ENCODE peak calls at places on chromosomes 11 and 22, in nine cellular contexts. Z is HCT116; B is CD8-positive, alpha-beta memory T cell; U is PC-9; I is adrenal gland; V is right lobe of liver; X is brain microvascular endothelial cell; W is substantia nigra; N is cardiac muscle cell. M is an unnamed sample.

GRCh38 chr11:36724742-36725387 is 126.8 kb upstream of the RAG2 start:
- DNase-seq in Z (no peak), B (no peak), U (no peak), I (no peak), V (no peak), X (no peak), W (no peak), N (no peak), M (no peak)

GRCh38 chr22:43482310-43482625 is 70.5 kb downstream of the MPPED1 start:
- DNase-seq in Z (no peak), B (no peak), U (no peak), I (no peak), V (no peak), X (no peak), W (no peak), N (no peak), M (no peak)

GRCh38 chr22:17086750-17087149 is 1.9 kb downstream of the IL17RA start:
- DNase-seq in Z (no peak), B (peak), U (no peak), I (no peak), V (peak), X (no peak), W (no peak), N (no peak), M (no peak)

GRCh38 chr11:94544832-94545640 is 1.3 kb downstream of the FUT4 start:
- DNase-seq in Z (no peak), B (no peak), U (no peak), I (peak), V (peak), X (no peak), W (no peak), N (peak), M (peak)

GRCh38 chr22:50270302-50271010 is at the start of gene MAPK11:
- DNase-seq in Z (no peak), B (peak), U (peak), I (peak), V (peak), X (peak), W (no peak), N (peak), M (peak)

GRCh38 chr11:70551323-70552166 is 153.2 kb downstream of the CTTN start:
- DNase-seq in Z (no peak), B (no peak), U (no peak), I (no peak), V (no peak), X (no peak), W (no peak), N (peak), M (no peak)

GRCh38 chr11:2530131-2530854 is 85.5 kb downstream of the KCNQ1 start:
- DNase-seq in Z (no peak), B (no peak), U (no peak), I (peak), V (peak), X (no peak), W (no peak), N (no peak), M (peak)

GRCh38 chr11:61011239-61011870 is 39.9 kb downstream of the CD6 start:
- DNase-seq in Z (no peak), B (no peak), U (no peak), I (no peak), V (no peak), X (no peak), W (no peak), N (no peak), M (no peak)

GRCh38 chr22:41288245-41288946 is 2.4 kb upstream of the RANGAP1 start:
- DNase-seq in Z (peak), B (no peak), U (peak), I (no peak), V (peak), X (peak), W (no peak), N (peak), M (no peak)

GRCh38 chr11:107785401-107785800 is 73.2 kb downstream of the SLC35F2 start:
- DNase-seq in Z (no peak), B (no peak), U (no peak), I (no peak), V (no peak), X (peak), W (no peak), N (peak), M (no peak)

GRCh38 chr11:536841-537621 is at the start of gene LRRC56:
- DNase-seq in Z (peak), B (peak), U (peak), I (peak), V (peak), X (peak), W (no peak), N (peak), M (peak)

GRCh38 chr11:110027627-110028371 is 65.4 kb upstream of the ZC3H12C start:
- DNase-seq in Z (no peak), B (no peak), U (no peak), I (no peak), V (no peak), X (no peak), W (no peak), N (no peak), M (no peak)

GRCh38 chr11:11864803-11865202 is 23.0 kb downstream of the USP47 start:
- DNase-seq in Z (no peak), B (no peak), U (no peak), I (no peak), V (no peak), X (no peak), W (no peak), N (no peak), M (no peak)

GRCh38 chr11:2776351-2777061 is 76.7 kb upstream of the KCNQ1OT1 start:
- DNase-seq in Z (no peak), B (no peak), U (no peak), I (peak), V (peak), X (no peak), W (no peak), N (no peak), M (peak)

GRCh38 chr22:24996420-24996952 is 44.0 kb downstream of the KIAA1671 start:
- DNase-seq in Z (peak), B (no peak), U (peak), I (no peak), V (no peak), X (no peak), W (no peak), N (peak), M (no peak)

GRCh38 chr11:43735931-43736330 is 55.4 kb downstream of the HSD17B12 start:
- DNase-seq in Z (no peak), B (no peak), U (no peak), I (no peak), V (no peak), X (no peak), W (no peak), N (peak), M (no peak)

GRCh38 chr11:95711945-95712221 is 77.7 kb downstream of the FAM76B start:
- DNase-seq in Z (no peak), B (no peak), U (no peak), I (no peak), V (no peak), X (no peak), W (no peak), N (no peak), M (no peak)

GRCh38 chr11:78957481-78958245 is 383.0 kb upstream of the NARS2 start:
- DNase-seq in Z (no peak), B (no peak), U (no peak), I (no peak), V (no peak), X (no peak), W (no peak), N (no peak), M (no peak)

GRCh38 chr22:42773161-42773560 is 52.5 kb upstream of the A4GALT start:
- DNase-seq in Z (no peak), B (no peak), U (no peak), I (no peak), V (no peak), X (no peak), W (no peak), N (no peak), M (no peak)

GRCh38 chr11:128900468-128900867 is 9.3 kb downstream of the KCNJ5 start:
- DNase-seq in Z (no peak), B (no peak), U (no peak), I (no peak), V (peak), X (no peak), W (no peak), N (no peak), M (no peak)

GRCh38 chr11:127864861-127865260 is 722.5 kb downstream of the ETS1 start:
- DNase-seq in Z (no peak), B (no peak), U (no peak), I (no peak), V (no peak), X (no peak), W (no peak), N (no peak), M (no peak)

GRCh38 chr11:69295995-69296889 is 2.3 kb downstream of the MYEOV start:
- DNase-seq in Z (no peak), B (no peak), U (peak), I (no peak), V (peak), X (peak), W (no peak), N (peak), M (no peak)

GRCh38 chr11:3134218-3134621 is 30.9 kb downstream of the OSBPL5 start:
- DNase-seq in Z (no peak), B (no peak), U (no peak), I (no peak), V (no peak), X (no peak), W (no peak), N (no peak), M (no peak)

GRCh38 chr11:133745791-133746190 is 99.5 kb downstream of the SPATA19 start:
- DNase-seq in Z (no peak), B (no peak), U (no peak), I (no peak), V (no peak), X (no peak), W (no peak), N (no peak), M (no peak)

GRCh38 chr22:19995611-19996339 is 20.8 kb downstream of the ARVCF start:
- DNase-seq in Z (no peak), B (no peak), U (no peak), I (no peak), V (no peak), X (no peak), W (no peak), N (peak), M (no peak)

GRCh38 chr11:96314326-96315050 is 28.5 kb downstream of the MAML2 start:
- DNase-seq in Z (peak), B (no peak), U (peak), I (no peak), V (no peak), X (peak), W (no peak), N (peak), M (peak)

GRCh38 chr22:49549851-49550430 is 277.7 kb downstream of the BRD1 start:
- DNase-seq in Z (no peak), B (no peak), U (no peak), I (no peak), V (peak), X (no peak), W (no peak), N (no peak), M (no peak)

GRCh38 chr11:6531267-6531752 is 34.2 kb downstream of the DNHD1 start:
- DNase-seq in Z (peak), B (peak), U (peak), I (peak), V (no peak), X (peak), W (no peak), N (peak), M (no peak)

GRCh38 chr11:110582728-110583432 is 129.4 kb downstream of the ARHGAP20 start:
- DNase-seq in Z (no peak), B (no peak), U (no peak), I (no peak), V (no peak), X (no peak), W (no peak), N (no peak), M (no peak)

GRCh38 chr11:1878134-1879031 is 13.3 kb downstream of the PRR33 start:
- DNase-seq in Z (no peak), B (no peak), U (no peak), I (peak), V (peak), X (no peak), W (no peak), N (no peak), M (peak)

DNA sequence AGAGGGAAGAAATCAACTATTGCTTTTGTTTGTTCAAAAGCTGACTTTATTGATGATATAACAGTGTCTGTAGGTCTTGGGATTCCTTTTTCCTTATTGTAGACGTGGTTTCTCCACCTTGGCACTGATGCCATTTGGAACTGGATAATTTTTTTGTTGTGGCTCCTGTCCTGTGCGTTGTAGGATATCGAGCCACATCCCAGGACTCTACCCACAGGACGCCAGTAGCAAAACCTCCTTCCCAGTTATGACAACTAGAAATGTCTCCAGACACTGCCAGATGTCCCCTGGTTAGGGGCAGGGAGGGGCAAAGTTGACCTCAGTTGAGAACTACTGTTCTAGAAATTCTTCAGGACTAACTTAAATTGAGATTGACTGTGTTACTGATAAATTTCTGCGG is 45.8 kb downstream of the ZNRF3 start:
- DNase-seq in Z (no peak), B (no peak), U (no peak), I (no peak), V (no peak), X (no peak), W (no peak), N (no peak), M (no peak)
- H3K27ac ChIP-seq in Z (no peak), B (no peak), U (no peak), I (no peak), V (no peak), X (no peak), W (no peak), N (no peak), M (no peak)

DNA sequence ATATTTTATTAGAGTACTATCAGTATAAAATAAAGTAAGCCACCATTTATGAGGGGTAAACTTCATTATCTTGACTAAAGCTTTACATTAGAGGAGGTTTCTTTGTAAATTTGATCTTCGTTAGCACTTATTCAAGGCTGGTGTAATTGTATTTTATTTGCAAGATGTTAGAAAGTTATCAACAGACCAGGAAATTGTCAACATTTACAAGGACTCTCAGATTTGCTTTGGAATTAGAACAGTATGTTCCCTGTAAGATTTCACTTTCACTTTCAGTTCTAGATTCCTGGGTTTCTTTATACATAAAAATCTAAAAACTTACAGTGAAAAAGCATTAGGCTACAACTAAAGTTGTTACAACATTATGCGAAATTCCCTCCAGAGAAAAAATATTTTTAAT is 4.6 kb upstream of the BIRC3 start:
- DNase-seq in Z (no peak), B (no peak), U (no peak), I (no peak), V (no peak), X (no peak), W (no peak), N (no peak), M (no peak)
- H3K27ac ChIP-seq in Z (no peak), B (no peak), U (peak), I (peak), V (peak), X (peak), W (no peak), N (no peak), M (peak)

DNA sequence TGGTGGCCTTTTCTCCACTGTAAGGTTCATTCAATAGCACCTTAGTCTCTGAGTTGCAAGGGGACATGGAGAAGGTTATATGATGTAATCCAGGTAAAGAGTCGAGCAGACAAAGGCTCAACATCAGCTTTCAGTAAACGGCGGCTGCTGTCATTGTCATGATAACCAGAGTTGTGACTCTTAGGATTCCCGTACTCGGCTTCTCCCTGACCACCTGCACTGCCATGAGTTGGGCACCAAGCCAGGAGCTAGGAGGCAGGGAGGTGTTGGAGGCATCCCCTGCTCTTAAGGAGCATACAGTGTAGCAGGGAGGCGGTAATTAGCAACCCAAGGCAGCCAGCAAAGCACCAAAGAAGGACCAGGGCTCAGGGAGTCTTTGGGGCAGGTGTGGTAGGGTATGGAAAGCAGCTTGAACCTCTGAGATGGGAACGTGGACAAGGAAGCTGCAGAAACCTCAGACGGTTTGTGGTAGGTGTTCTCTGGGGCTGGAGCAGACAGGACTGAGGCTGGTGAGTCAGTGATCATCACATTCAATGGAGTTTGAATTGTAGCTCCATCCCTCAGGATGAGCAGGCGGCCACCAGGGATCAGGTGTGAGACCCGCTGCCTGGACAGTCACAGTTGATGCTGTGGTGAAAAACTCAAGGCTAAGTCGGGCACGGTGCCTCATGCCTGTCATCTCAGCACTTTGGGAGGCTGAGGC is 31.7 kb downstream of the LIF start:
- DNase-seq in Z (no peak), B (no peak), U (peak), I (no peak), V (no peak), X (no peak), W (no peak), N (no peak), M (no peak)
- H3K27ac ChIP-seq in Z (peak), B (no peak), U (peak), I (no peak), V (no peak), X (no peak), W (no peak), N (no peak), M (no peak)

GRCh38 chr22:45212306-45212709 is 28.4 kb downstream of the KIAA0930 start:
- DNase-seq in Z (no peak), B (no peak), U (peak), I (peak), V (no peak), X (peak), W (peak), N (peak), M (peak)

GRCh38 chr22:45211435-45211834 is 29.3 kb downstream of the KIAA0930 start:
- DNase-seq in Z (no peak), B (no peak), U (no peak), I (no peak), V (no peak), X (no peak), W (no peak), N (no peak), M (no peak)

GRCh38 chr22:45210577-45211431 is 29.9 kb downstream of the KIAA0930 start:
- DNase-seq in Z (no peak), B (no peak), U (no peak), I (no peak), V (no peak), X (no peak), W (no peak), N (no peak), M (no peak)

GRCh38 chr22:45212992-45213751 is 27.5 kb downstream of the KIAA0930 start:
- DNase-seq in Z (no peak), B (no peak), U (no peak), I (peak), V (no peak), X (peak), W (peak), N (peak), M (no peak)

GRCh38 chr22:45211848-45212247 is 28.8 kb downstream of the KIAA0930 start:
- DNase-seq in Z (no peak), B (no peak), U (no peak), I (no peak), V (no peak), X (no peak), W (no peak), N (no peak), M (peak)
- H3K27ac ChIP-seq in Z (no peak), B (no peak), U (no peak), I (peak), V (no peak), X (peak), W (peak), N (no peak), M (peak)

GRCh38 chr11:66113132-66113856 is 43.2 kb downstream of the PACS1 start:
- DNase-seq in Z (peak), B (no peak), U (peak), I (no peak), V (no peak), X (peak), W (no peak), N (peak), M (no peak)

GRCh38 chr11:66118847-66119246 is 48.8 kb downstream of the PACS1 start:
- DNase-seq in Z (no peak), B (no peak), U (no peak), I (no peak), V (no peak), X (no peak), W (no peak), N (peak), M (no peak)

GRCh38 chr11:66112640-66113098 is 42.6 kb downstream of the PACS1 start:
- DNase-seq in Z (no peak), B (no peak), U (no peak), I (no peak), V (no peak), X (peak), W (no peak), N (peak), M (peak)

GRCh38 chr11:66116576-66117361 is 46.7 kb downstream of the PACS1 start:
- DNase-seq in Z (no peak), B (no peak), U (no peak), I (no peak), V (no peak), X (no peak), W (no peak), N (no peak), M (no peak)

GRCh38 chr11:66115638-66116410 is 45.8 kb downstream of the PACS1 start:
- DNase-seq in Z (no peak), B (peak), U (no peak), I (no peak), V (no peak), X (no peak), W (no peak), N (peak), M (no peak)
- H3K27ac ChIP-seq in Z (no peak), B (peak), U (no peak), I (no peak), V (peak), X (peak), W (no peak), N (peak), M (no peak)

GRCh38 chr11:75339685-75340409 is 11.6 kb downstream of the ARRB1 start:
- DNase-seq in Z (no peak), B (no peak), U (no peak), I (no peak), V (no peak), X (no peak), W (no peak), N (no peak), M (peak)

GRCh38 chr11:75334976-75335375 is 16.5 kb downstream of the ARRB1 start:
- DNase-seq in Z (no peak), B (no peak), U (no peak), I (no peak), V (no peak), X (no peak), W (no peak), N (no peak), M (no peak)

GRCh38 chr11:75341583-75341982 is 9.9 kb downstream of the ARRB1 start:
- DNase-seq in Z (no peak), B (no peak), U (no peak), I (no peak), V (no peak), X (no peak), W (no peak), N (peak), M (no peak)

GRCh38 chr11:75337195-75337654 is 14.2 kb downstream of the ARRB1 start:
- DNase-seq in Z (no peak), B (no peak), U (no peak), I (no peak), V (no peak), X (peak), W (no peak), N (peak), M (no peak)

DNA sequence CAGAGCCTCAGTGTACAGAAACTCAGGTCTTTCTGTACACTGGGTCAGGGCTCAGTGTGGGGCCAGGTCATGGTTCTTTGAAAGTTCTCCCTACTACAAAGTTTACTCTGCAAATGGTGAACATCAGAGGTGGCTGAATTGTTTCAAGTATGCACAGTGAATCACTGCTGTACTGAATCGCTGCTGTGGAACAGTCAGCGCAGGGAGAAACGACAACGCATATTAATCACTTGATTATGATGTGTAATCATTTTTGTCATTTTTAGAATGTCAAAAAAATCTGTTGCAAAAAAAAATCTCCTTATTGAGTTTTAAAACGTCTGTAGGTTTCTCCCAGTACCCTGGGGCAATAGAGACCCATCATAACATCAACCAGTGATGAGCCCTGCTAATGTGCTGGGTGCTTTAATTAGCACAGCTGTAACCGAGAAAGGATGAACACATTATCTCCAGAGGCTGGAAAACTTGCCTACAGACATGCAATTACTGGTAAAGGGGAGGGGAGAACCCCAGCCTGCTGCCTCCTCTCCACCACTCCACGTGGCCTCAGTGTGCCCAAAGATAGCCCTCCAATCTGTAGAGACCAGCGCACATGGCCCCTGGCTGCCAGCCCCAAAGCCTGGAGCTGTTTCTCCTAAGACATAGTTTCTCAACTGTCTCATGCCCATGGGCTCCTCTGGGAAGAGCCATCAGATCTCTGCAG is 12.8 kb downstream of the ARRB1 start:
- DNase-seq in Z (no peak), B (no peak), U (no peak), I (no peak), V (no peak), X (peak), W (no peak), N (peak), M (no peak)
- H3K27ac ChIP-seq in Z (no peak), B (peak), U (no peak), I (peak), V (no peak), X (no peak), W (peak), N (no peak), M (peak)

M was measured in heart left ventricle.